ENCODE peak calls at places on chromosomes 13 and 19, in six cellular contexts. K is tibial nerve, I is right lobe of liver, F is neural progenitor cell, J is upper lobe of left lung, T is upper lobe of right lung. O is an unnamed sample.

GRCh38 chr13:43472344-43472743 is 314.4 kb downstream of the ENOX1 start:
- DNase-seq in K (no peak), I (no peak), F (no peak), J (no peak), T (no peak), O (no peak)

GRCh38 chr19:20039203-20039723 is at the start of gene ZNF682:
- DNase-seq in K (peak; percentile 96), I (peak; percentile 92), F (peak; percentile 99), J (peak; percentile 93), T (peak; percentile 95), O (peak; percentile 87)

GRCh38 chr19:19485161-19485997 is 30.0 kb downstream of the TSSK6 start:
- DNase-seq in K (no peak), I (no peak), F (no peak), J (no peak), T (no peak), O (no peak)

GRCh38 chr19:47229674-47230121 is 1.3 kb downstream of the BBC3 start:
- DNase-seq in K (no peak), I (no peak), F (no peak), J (no peak), T (no peak), O (no peak)

GRCh38 chr19:33508009-33508408 is 13.6 kb downstream of the PEPD start:
- DNase-seq in K (no peak), I (no peak), F (no peak), J (no peak), T (no peak), O (no peak)

GRCh38 chr19:24063312-24063711 is 23.7 kb upstream of the ZNF254 start:
- DNase-seq in K (no peak), I (no peak), F (no peak), J (no peak), T (no peak), O (no peak)

GRCh38 chr13:91284335-91284734 is 63.2 kb upstream of the MIR17HG start:
- DNase-seq in K (no peak), I (no peak), F (no peak), J (no peak), T (no peak), O (no peak)

GRCh38 chr19:50387176-50387867 is 3.2 kb downstream of the POLD1 start:
- DNase-seq in K (no peak), I (no peak), F (no peak), J (peak; percentile 81), T (peak; percentile 85), O (no peak)

GRCh38 chr19:48493718-48494515 is 17.7 kb downstream of the LMTK3 start:
- DNase-seq in K (no peak), I (no peak), F (no peak), J (no peak), T (no peak), O (no peak)

GRCh38 chr13:28022848-28023518 is 34.5 kb upstream of the URAD start:
- DNase-seq in K (no peak), I (no peak), F (peak; percentile 26), J (no peak), T (no peak), O (no peak)

DNA sequence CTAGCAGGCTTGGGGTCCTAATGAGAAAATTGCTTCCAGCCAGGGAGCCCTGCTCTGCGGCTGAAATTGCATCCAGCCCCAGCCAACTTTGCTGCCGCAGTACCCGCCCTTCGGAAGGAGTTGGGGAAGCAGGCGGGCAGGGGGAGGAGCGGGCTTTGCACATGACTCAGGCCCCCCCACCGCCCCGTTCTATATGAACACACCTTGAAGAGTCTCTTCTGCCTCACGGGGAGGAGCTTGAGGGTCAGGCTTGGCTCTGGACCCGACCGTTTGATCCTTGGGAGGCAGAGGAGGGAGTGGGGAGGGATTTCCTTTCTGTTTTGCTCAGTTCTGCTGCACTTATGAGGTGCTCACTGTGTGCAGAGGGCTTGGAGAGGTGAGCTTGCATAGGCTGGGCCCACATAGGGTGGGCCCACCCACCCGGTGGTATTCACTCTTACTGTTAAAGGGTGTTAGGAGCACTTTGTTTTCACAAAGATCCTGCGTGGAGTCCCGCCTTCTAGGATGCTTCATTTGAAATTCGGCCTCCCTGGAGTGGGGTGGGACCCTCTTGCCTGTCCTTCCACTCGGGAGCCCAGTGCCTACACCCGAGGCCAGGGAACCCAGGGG is 46.5 kb downstream of the LYL1 start:
- DNase-seq in K (no peak), I (no peak), F (peak; percentile 49), J (peak; percentile 70), T (peak; percentile 93), O (no peak)
- H3K27ac ChIP-seq in K (peak overlapping the region; percentile 97), I (peak overlapping the region; percentile 51), F (no peak overlapping the region), J (peak overlapping the region; percentile 94), T (peak overlapping the region; percentile 88), O (no peak overlapping the region)

DNA sequence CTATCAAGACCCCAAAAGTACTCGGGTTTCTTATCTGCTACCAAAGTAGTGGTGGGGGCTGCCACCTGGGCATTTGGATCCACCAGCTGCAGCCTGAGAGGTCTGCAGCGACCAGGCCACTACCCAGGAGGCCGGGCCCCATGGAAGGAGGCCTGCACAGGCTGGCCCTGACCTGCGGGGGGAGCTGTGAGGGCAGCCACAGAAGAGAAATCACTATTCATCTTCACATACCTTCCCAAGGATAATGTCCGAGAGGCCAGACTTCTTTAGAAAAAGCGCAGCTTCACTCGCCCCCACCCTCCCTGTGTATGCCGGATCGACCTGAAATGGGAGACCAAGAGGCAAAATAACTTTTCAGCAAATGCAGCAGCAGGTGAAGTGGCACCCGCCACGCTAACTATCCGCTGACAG is 30.1 kb downstream of the EPS15L1 start:
- DNase-seq in K (no peak), I (no peak), F (peak; percentile 77), J (no peak), T (no peak), O (no peak)
- TF ChIP-seq CTCF in K (peak; percentile 9), I (peak; percentile 36), F (peak; percentile 76), J (peak; percentile 35), T (peak; percentile 31), O (peak; percentile 31)

GRCh38 chr19:13881231-13881691 is 4.3 kb downstream of the NANOS3 start:
- DNase-seq in K (no peak), I (no peak), F (peak; percentile 69), J (no peak), T (no peak), O (no peak)
- H3K27ac ChIP-seq in K (peak overlapping the region; percentile 41), I (no peak overlapping the region), F (no peak overlapping the region), J (peak overlapping the region; percentile 86), T (peak overlapping the region; percentile 30), O (no peak overlapping the region)

DNA sequence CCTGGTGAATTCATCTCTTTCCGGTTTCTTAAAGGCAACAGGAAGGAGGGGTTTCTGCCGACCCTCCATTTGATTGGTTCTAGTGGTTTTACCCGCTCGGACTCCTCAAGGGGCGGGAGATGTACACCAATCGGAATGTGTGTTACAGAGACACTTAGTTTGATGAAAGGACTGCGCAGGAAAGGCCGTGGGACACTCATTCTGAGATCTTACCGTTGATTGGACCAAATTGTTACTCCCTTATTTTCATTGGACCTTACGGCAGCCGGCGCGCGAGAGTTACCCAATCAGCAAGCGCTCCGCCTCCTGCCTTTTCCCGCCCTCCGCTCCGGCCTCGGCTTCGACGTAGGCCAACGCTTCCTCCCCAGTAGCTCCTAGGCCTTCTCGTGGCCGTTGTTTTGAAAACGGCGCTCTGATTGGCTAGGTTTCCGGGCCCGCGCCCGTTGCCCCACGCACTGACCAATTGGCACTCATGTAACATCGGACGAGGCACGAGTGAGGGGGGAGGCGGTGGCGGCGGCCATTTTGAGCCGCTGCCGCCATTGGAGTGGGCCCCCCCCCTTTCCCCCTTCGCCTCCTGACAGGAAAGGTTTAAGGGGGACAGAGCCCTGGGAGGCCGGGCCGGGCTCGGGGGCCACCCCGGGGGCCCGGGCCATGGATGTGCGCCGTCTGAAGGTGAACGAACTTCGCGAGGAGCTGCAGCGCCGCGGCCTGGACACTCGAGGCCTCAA is at the start of gene HNRNPUL1:
- DNase-seq in K (peak; percentile 97), I (peak; percentile 99), F (peak; percentile 99), J (peak; percentile 96), T (peak; percentile 98), O (peak; percentile 98)
- TF ChIP-seq CTCF in K (peak; percentile 58), I (no peak), F (peak; percentile 58), J (no peak), T (peak; percentile 13), O (no peak)

DNA sequence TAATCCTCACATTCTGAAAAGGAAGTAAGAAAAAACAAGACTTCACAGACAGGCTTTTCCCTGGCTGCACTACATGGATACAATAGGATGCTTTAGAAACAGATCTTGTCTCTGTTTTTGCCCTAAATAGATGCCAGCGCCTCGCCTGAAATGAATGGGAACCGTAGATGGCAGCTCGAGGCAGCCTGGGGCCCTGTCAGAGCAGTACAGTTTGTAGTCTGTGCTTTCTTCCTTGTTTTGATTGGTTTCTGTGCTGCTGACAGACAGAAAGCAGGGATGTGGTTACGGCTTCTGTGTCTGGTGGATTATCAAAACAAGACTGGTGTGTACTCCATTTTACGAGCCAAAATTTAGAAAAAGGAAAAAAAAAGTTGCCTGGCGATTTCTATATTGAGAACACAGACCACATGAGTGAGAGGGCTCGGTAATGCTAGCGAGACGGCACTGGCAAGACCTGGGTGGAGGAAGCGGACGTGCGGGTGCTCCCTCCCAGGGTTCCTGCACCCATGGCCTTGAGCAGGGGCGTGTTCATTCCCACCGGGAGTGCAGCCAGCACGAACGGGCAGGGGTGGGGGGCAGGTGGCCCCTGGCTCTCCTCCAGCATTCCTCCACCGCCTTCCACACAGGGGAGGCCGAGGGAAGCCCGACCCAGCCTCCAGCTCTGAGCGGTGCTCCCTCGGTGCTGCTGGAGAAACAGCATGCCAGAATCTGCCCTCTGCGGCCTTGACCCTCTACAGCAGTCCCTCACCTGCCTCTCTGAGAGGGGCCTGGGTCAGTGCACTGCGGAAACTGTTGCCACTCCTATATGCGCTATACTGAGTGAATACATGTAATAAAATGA is 37.5 kb upstream of the C1QTNF9 start:
- DNase-seq in K (no peak), I (peak; percentile 82), F (peak; percentile 30), J (peak; percentile 85), T (peak; percentile 88), O (peak; percentile 66)
- H3K27ac ChIP-seq in K (peak overlapping the region; percentile 62), I (peak overlapping the region; percentile 82), F (no peak overlapping the region), J (peak overlapping the region; percentile 97), T (peak overlapping the region; percentile 94), O (peak overlapping the region; percentile 81)